ENCODE peak calls at places on chromosomes 16 and 17, in four cellular contexts. O is cardiac muscle cell, F is T-cell, M is endothelial cell. A is an unnamed sample.

GRCh38 chr17:16464641-16465312 is 27.2 kb downstream of the LRRC75A start:
- DNase-seq in O (no peak), F (no peak), M (no peak), A (no peak)

GRCh38 chr17:42846594-42847280 is 2.4 kb downstream of the AOC2 start:
- DNase-seq in O (no peak), F (no peak), M (no peak), A (no peak)

GRCh38 chr16:16992986-16993783 is 477.6 kb downstream of the XYLT1 start:
- DNase-seq in O (no peak), F (peak), M (peak), A (no peak)

GRCh38 chr16:781346-782010 is 6.7 kb downstream of the RPUSD1 start:
- DNase-seq in O (no peak), F (no peak), M (no peak), A (no peak)

GRCh38 chr17:62625870-62626200 is 1.6 kb upstream of the MRC2 start:
- DNase-seq in O (no peak), F (no peak), M (no peak), A (no peak)

GRCh38 chr16:52203096-52203495 is 343.8 kb downstream of the TOX3 start:
- DNase-seq in O (no peak), F (no peak), M (no peak), A (no peak)

GRCh38 chr17:45149669-45150603 is 1.7 kb downstream of the HEXIM1 start:
- DNase-seq in O (peak), F (peak), M (peak), A (no peak)

GRCh38 chr17:82322526-82323453 is 5.4 kb upstream of the CD7 start:
- DNase-seq in O (no peak), F (no peak), M (no peak), A (no peak)

GRCh38 chr17:51528116-51528515 is 267.8 kb downstream of the UTP18 start:
- DNase-seq in O (no peak), F (no peak), M (no peak), A (no peak)

GRCh38 chr16:59342669-59343068 is 608.6 kb upstream of the GOT2 start:
- DNase-seq in O (no peak), F (no peak), M (no peak), A (no peak)

GRCh38 chr16:379183-379960 is 2.4 kb downstream of the PGAP6 start:
- DNase-seq in O (no peak), F (no peak), M (no peak), A (no peak)

GRCh38 chr16:70647461-70648359 is 1.4 kb downstream of the IL34 start:
- DNase-seq in O (no peak), F (no peak), M (no peak), A (no peak)

GRCh38 chr16:48013476-48013875 is 142.3 kb downstream of the ABCC12 start:
- DNase-seq in O (no peak), F (no peak), M (no peak), A (no peak)

GRCh38 chr16:1757714-1758461 is 13.5 kb downstream of the NME3 start:
- DNase-seq in O (no peak), F (no peak), M (no peak), A (no peak)

GRCh38 chr17:62882878-62883277 is 74.8 kb upstream of the MARCHF10 start:
- DNase-seq in O (no peak), F (no peak), M (no peak), A (no peak)

GRCh38 chr16:67547423-67548264 is 14.7 kb upstream of the CTCF start:
- DNase-seq in O (no peak), F (peak), M (peak), A (peak)

GRCh38 chr17:13885953-13886889 is 183.1 kb upstream of the COX10 start:
- DNase-seq in O (peak), F (no peak), M (no peak), A (no peak)

GRCh38 chr17:7548585-7549400 is at the start of gene TNFSF12:
- DNase-seq in O (peak), F (peak), M (peak), A (peak)

GRCh38 chr16:50269061-50269705 is 2.8 kb downstream of the ADCY7 start:
- DNase-seq in O (no peak), F (no peak), M (no peak), A (peak)

GRCh38 chr16:67702130-67702529 is 17.0 kb downstream of the GFOD2 start:
- DNase-seq in O (no peak), F (no peak), M (no peak), A (no peak)

GRCh38 chr16:85568519-85568918 is 44.6 kb upstream of the GSE1 start:
- DNase-seq in O (no peak), F (no peak), M (no peak), A (no peak)

GRCh38 chr17:58411408-58411894 is 5.9 kb downstream of the RNF43 start:
- DNase-seq in O (no peak), F (no peak), M (no peak), A (no peak)

GRCh38 chr16:80656161-80656560 is 115.4 kb downstream of the DYNLRB2 start:
- DNase-seq in O (no peak), F (no peak), M (no peak), A (no peak)

GRCh38 chr17:38727661-38728220 is 2.4 kb upstream of the CISD3 start:
- DNase-seq in O (no peak), F (peak), M (no peak), A (peak)

A was measured in CD8-positive, alpha-beta memory T cell.